ENCODE peak calls at places on chromosomes 11 and 22, in nine cellular contexts. Y, G, B, L, N, K, C, J and H are unnamed samples.
A peak's percentile ranks its signal among the peaks of the same experiment; 100 is the strongest.

GRCh38 chr22:38712496-38713207 is 6.9 kb downstream of the GTPBP1 start:
- DNase-seq in B (no peak), G (no peak), K (no peak), N (no peak), C (peak; percentile 87), L (peak; percentile 43), J (no peak), Y (no peak), H (no peak)

GRCh38 chr11:10898763-10899541 is 41.1 kb upstream of the ZBED5 start:
- DNase-seq in B (no peak), C (no peak), K (no peak), N (no peak), J (no peak), L (no peak), G (no peak), Y (no peak), H (no peak)

GRCh38 chr11:117856892-117857291 is 19.6 kb downstream of the FXYD6 start:
- DNase-seq in K (no peak), L (no peak), B (no peak), J (peak; percentile 31), N (no peak), C (peak; percentile 9), G (peak; percentile 45), Y (no peak), H (no peak)

GRCh38 chr11:102396708-102397563 is 49.9 kb downstream of the BIRC2 start:
- DNase-seq in L (no peak), K (no peak), Y (no peak), G (no peak), C (no peak), B (no peak), J (no peak), N (no peak), H (no peak)

GRCh38 chr22:39638958-39639357 is 68.4 kb downstream of the CACNA1I start:
- DNase-seq in G (no peak), J (no peak), L (no peak), Y (no peak), K (no peak), N (no peak), B (no peak), C (no peak), H (no peak)

GRCh38 chr11:76797341-76798201 is 14.4 kb downstream of the TSKU start:
- DNase-seq in J (no peak), L (no peak), N (no peak), Y (no peak), K (no peak), G (peak; percentile 68), B (no peak), C (no peak), H (no peak)

GRCh38 chr22:37887610-37888378 is 18.3 kb upstream of the MICALL1 start:
- DNase-seq in K (no peak), G (no peak), J (no peak), C (peak; percentile 75), B (peak; percentile 57), N (peak; percentile 64), L (peak; percentile 55), Y (peak; percentile 64), H (no peak)

GRCh38 chr11:11706022-11706421 is 84.2 kb upstream of the GALNT18 start:
- DNase-seq in B (no peak), C (peak; percentile 66), K (no peak), J (no peak), L (peak; percentile 8), G (no peak), N (peak; percentile 53), Y (no peak), H (no peak)

GRCh38 chr11:123375832-123376231 is 54.2 kb upstream of the GRAMD1B start:
- DNase-seq in L (no peak), K (no peak), C (no peak), B (no peak), Y (no peak), J (no peak), N (no peak), G (no peak), H (no peak)

GRCh38 chr11:113528982-113529381 is 53.8 kb upstream of the DRD2 start:
- DNase-seq in B (no peak), N (no peak), L (no peak), Y (no peak), C (peak; percentile 19), K (no peak), J (no peak), G (no peak), H (no peak)

GRCh38 chr11:113781682-113782081 is 2.1 kb downstream of the CLDN25 start:
- DNase-seq in Y (no peak), K (no peak), J (no peak), N (no peak), C (peak; percentile 48), L (peak; percentile 47), G (no peak), B (no peak), H (no peak)

GRCh38 chr11:88375927-88376470 is 38.5 kb upstream of the CTSC start:
- DNase-seq in K (no peak), C (no peak), N (no peak), Y (no peak), B (no peak), J (no peak), G (no peak), L (peak; percentile 37), H (no peak)

GRCh38 chr11:98455500-98456186 is 565.1 kb upstream of the CNTN5 start:
- DNase-seq in L (peak; percentile 81), K (no peak), Y (no peak), B (no peak), J (no peak), N (no peak), G (no peak), C (peak; percentile 70), H (no peak)

GRCh38 chr11:65900899-65901180 is 652 bp upstream of the FOSL1 start:
- DNase-seq in C (no peak), Y (no peak), N (no peak), B (no peak), G (no peak), J (no peak), K (no peak), L (no peak), H (no peak)

GRCh38 chr11:22957890-22958289 is 97.6 kb upstream of the CCDC179 start:
- DNase-seq in B (no peak), L (no peak), J (no peak), C (no peak), N (no peak), K (no peak), Y (no peak), G (no peak), H (no peak)

GRCh38 chr22:47569389-47570299 is 807.2 kb downstream of the TBC1D22A start:
- DNase-seq in L (no peak), B (no peak), Y (no peak), K (no peak), J (no peak), N (no peak), C (no peak), G (no peak), H (no peak)

GRCh38 chr11:28767574-28767973 is 659.4 kb downstream of the METTL15 start:
- DNase-seq in B (no peak), L (no peak), J (no peak), Y (no peak), C (no peak), G (no peak), K (no peak), N (no peak), H (no peak)

GRCh38 chr11:39374963-39375698 is 2084.3 kb downstream of the LRRC4C start:
- DNase-seq in J (no peak), Y (peak; percentile 7), C (no peak), K (peak; percentile 44), N (peak; percentile 16), L (peak; percentile 53), G (no peak), B (no peak), H (no peak)

GRCh38 chr22:39610766-39611165 is 40.2 kb downstream of the CACNA1I start:
- DNase-seq in K (no peak), B (no peak), N (no peak), C (no peak), J (no peak), L (no peak), Y (no peak), G (no peak), H (no peak)

GRCh38 chr11:124934862-124935547 is 842 bp downstream of the HEPACAM start:
- DNase-seq in N (no peak), Y (no peak), J (no peak), G (no peak), L (peak; percentile 21), C (no peak), K (no peak), B (peak; percentile 74), H (no peak)
- TF ChIP-seq CTCF in N (no peak), Y (no peak), J (no peak), G (no peak), L (peak; percentile 46), C (peak; percentile 41), K (no peak), B (peak; percentile 35), H (no peak)

GRCh38 chr22:22061085-22062077 is 78.8 kb upstream of the TOP3B start:
- DNase-seq in L (no peak), K (no peak), C (no peak), N (peak; percentile 55), B (peak; percentile 45), J (no peak), G (no peak), Y (no peak), H (no peak)
- TF ChIP-seq CTCF in L (no peak), K (no peak), C (no peak), N (peak; percentile 20), B (no peak), J (no peak), G (no peak), Y (no peak), H (no peak)

DNA sequence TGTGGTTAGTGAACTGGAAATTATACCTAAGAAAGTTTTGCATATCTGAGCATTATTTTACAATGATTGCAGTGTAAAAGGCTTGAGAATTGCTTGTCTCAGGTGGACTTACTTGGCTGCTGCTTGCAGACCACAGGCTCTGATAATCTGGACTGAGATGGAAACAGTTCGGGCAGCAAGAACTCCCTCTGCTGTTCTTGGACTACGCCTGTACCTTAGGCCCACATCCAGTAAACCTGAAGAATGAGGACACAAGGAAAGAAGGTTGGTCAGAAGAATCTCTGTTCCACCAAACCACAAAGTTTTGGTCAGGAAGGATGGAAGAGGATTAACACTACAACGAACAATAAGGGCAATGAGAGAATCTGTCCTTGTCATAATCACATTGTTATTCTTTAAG is 80.1 kb downstream of the C2CD3 start:
- DNase-seq in B (no peak), N (no peak), Y (no peak), C (no peak), K (no peak), J (no peak), L (no peak), G (no peak), H (no peak)
- TF ChIP-seq CTCF in B (peak; percentile 33), N (no peak), Y (no peak), C (peak; percentile 44), K (no peak), J (no peak), L (no peak), G (no peak), H (no peak)

DNA sequence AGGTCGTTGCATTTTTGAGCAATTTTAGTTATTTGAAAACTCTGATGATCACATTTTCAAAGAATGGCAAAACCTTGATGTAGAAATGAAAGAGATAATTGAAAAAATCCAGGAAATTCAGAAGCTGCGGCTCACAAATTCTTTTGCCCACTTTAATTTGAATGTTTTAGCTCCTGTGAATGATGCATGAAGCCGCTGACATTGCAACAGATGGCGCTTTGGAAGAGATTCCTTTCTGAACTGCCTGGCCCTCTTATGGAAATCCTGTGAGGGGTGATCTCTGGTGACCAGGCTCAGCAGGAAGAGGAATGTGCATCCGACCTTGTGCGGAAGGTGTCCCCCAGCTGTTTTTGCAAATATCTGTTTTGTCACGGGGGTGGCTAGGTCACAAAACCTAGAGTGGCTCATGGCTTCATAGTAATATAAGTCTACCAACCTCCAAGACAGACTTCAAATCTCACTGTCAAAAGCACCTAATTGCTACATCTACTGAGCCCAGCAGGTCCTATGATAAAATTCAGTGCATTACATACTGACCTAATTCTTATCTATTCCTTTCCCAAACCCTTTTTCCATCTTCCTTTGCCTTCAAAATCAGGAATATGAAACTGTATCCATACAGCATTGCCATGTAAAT is 412.8 kb downstream of the ETS1 start:
- DNase-seq in G (no peak), Y (peak; percentile 22), L (peak; percentile 77), N (no peak), K (no peak), J (no peak), B (peak; percentile 67), C (peak; percentile 73), H (no peak)
- TF ChIP-seq CTCF in G (no peak), Y (no peak), L (no peak), N (no peak), K (no peak), J (no peak), B (no peak), C (no peak), H (no peak)